ENCODE peak calls at places on chromosome 6, in five cellular contexts. Z, R, X, T and C are unnamed samples.

GRCh38 chr6:25968769-25969168 is 6.2 kb downstream of the TRIM38 start:
- DNase-seq in X (no peak), Z (no peak), T (no peak), R (no peak), C (no peak)

GRCh38 chr6:45075246-45075645 is 252.9 kb upstream of the RUNX2 start:
- DNase-seq in R (peak), X (no peak), T (no peak), Z (no peak), C (no peak)

GRCh38 chr6:45990162-45990561 is 25.5 kb downstream of the CLIC5 start:
- DNase-seq in Z (no peak), R (no peak), T (no peak), X (no peak), C (no peak)

GRCh38 chr6:150006961-150007464 is 18.3 kb downstream of the RAET1L start:
- DNase-seq in R (no peak), Z (no peak), X (no peak), T (peak), C (no peak)

GRCh38 chr6:87993331-87993730 is 54.3 kb upstream of the SPACA1 start:
- DNase-seq in Z (no peak), R (no peak), T (no peak), X (no peak), C (no peak)

GRCh38 chr6:112311950-112312547 is 35.1 kb upstream of the RFPL4B start:
- DNase-seq in Z (no peak), T (peak), X (peak), R (no peak), C (no peak)

GRCh38 chr6:39344821-39345280 is 22.3 kb upstream of the KCNK16 start:
- DNase-seq in Z (no peak), T (peak), R (no peak), X (peak), C (no peak)

GRCh38 chr6:53811082-53811481 is 16.3 kb downstream of the LRRC1 start:
- DNase-seq in T (no peak), R (no peak), X (peak), Z (no peak), C (peak)

GRCh38 chr6:70547313-70547712 is 19.4 kb upstream of the SDHAF4 start:
- DNase-seq in X (peak), R (peak), Z (no peak), T (peak), C (no peak)

GRCh38 chr6:160315310-160315709 is 32.9 kb upstream of the SLC22A3 start:
- DNase-seq in T (no peak), X (no peak), R (no peak), Z (no peak), C (no peak)

GRCh38 chr6:97189767-97190166 is 93.2 kb downstream of the MMS22L start:
- DNase-seq in Z (no peak), R (peak), X (no peak), T (no peak), C (no peak)

GRCh38 chr6:136922680-136922996 is 537 bp downstream of the SLC35D3 start:
- DNase-seq in R (no peak), T (no peak), X (no peak), Z (no peak), C (no peak)

GRCh38 chr6:6851059-6851658 is 256.6 kb upstream of the RREB1 start:
- DNase-seq in R (peak), Z (peak), X (peak), T (no peak), C (peak)

GRCh38 chr6:8193541-8193940 is 91.2 kb upstream of the EEF1E1 start:
- DNase-seq in Z (no peak), R (peak), T (no peak), X (peak), C (no peak)

GRCh38 chr6:44260011-44260410 is 2.7 kb upstream of the SLC35B2 start:
- DNase-seq in X (no peak), T (no peak), Z (no peak), R (no peak), C (no peak)

GRCh38 chr6:38570750-38571149 is 69.0 kb downstream of the BTBD9 start:
- DNase-seq in Z (no peak), R (no peak), X (peak), T (no peak), C (no peak)

GRCh38 chr6:112024464-112024863 is 29.4 kb upstream of the CCN6 start:
- DNase-seq in X (no peak), T (no peak), R (no peak), Z (no peak), C (no peak)

GRCh38 chr6:136524936-136525413 is 25.2 kb downstream of the MAP7 start:
- DNase-seq in Z (no peak), X (no peak), T (no peak), R (no peak), C (no peak)

GRCh38 chr6:21588812-21589811 is 4.4 kb upstream of the SOX4 start:
- DNase-seq in Z (peak), T (peak), R (peak), X (peak), C (peak)

GRCh38 chr6:30591008-30591407 is 19.8 kb downstream of the ABCF1 start:
- DNase-seq in R (peak), X (no peak), Z (no peak), T (no peak), C (no peak)

GRCh38 chr6:168908887-168909286 is 344.8 kb downstream of the THBS2 start:
- DNase-seq in R (peak), T (no peak), Z (no peak), X (no peak), C (no peak)

GRCh38 chr6:121951918-121952379 is 447.5 kb upstream of the HSF2 start:
- DNase-seq in Z (no peak), X (no peak), R (peak), T (no peak), C (no peak)

GRCh38 chr6:12331474-12331873 is 41.3 kb downstream of the EDN1 start:
- DNase-seq in X (no peak), T (no peak), Z (no peak), R (no peak), C (no peak)

GRCh38 chr6:82145926-82146452 is 101.6 kb downstream of the IBTK start:
- DNase-seq in X (no peak), R (no peak), Z (no peak), T (no peak), C (no peak)

GRCh38 chr6:82142524-82142923 is 105.0 kb downstream of the IBTK start:
- DNase-seq in Z (no peak), T (no peak), R (no peak), X (no peak), C (no peak)

GRCh38 chr6:82144852-82145332 is 102.7 kb downstream of the IBTK start:
- DNase-seq in Z (peak), T (peak), R (peak), X (peak), C (no peak)

GRCh38 chr6:82143041-82143481 is 104.5 kb downstream of the IBTK start:
- DNase-seq in Z (no peak), X (no peak), R (peak), T (no peak), C (no peak)

DNA sequence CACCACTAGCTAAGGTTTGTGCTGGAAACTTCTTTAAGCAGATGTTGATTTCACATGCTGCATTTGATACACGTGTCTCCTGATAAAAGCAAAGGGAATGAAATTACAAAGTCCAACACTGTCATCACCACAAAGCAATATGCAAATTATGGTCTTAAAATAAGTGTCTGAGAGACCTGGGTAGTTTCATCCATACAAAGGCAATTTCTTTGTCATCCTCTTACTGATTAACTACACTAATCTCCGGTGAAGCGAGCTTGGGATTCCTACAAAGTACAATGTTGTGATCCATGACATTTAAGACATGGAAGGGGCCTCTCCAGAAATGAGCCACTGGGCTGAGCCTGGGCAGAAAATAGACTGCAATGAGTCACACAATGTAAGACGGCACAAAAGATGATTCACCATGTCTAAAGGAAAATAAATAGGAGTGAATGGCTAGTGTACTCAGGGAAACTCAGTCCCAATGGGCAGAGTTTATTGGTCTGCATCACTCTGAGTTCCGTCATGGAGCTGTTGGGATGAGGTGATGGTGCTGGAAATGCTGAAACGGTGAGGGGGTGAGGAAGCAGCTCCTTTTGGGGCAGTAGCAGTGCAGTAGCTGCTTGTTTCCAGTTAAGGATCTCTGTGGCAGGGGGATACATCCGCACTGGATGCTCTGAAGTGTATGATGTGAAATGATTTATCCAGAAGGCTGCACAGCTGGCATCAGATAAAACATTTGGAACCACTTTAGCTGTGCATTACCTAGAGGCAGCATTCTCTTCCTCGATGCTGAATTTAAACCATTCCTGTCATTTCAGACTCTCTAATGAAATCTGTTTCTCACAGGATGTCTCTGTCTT is 103.3 kb downstream of the IBTK start:
- DNase-seq in X (peak), R (peak), T (no peak), Z (no peak), C (peak)
- H3K4me3 ChIP-seq in X (no peak), R (peak), T (no peak), Z (peak), C (no peak)

GRCh38 chr6:126232671-126233070 is 107.2 kb upstream of the CENPW start:
- DNase-seq in X (no peak), T (no peak), R (peak), Z (no peak), C (no peak)

GRCh38 chr6:126228001-126228791 is 111.7 kb upstream of the CENPW start:
- DNase-seq in X (peak), R (no peak), Z (no peak), T (no peak), C (no peak)
- H3K4me3 ChIP-seq in X (no peak), R (no peak), Z (no peak), T (no peak), C (no peak)

GRCh38 chr6:3340891-3341290 is 82.1 kb downstream of the PSMG4 start:
- DNase-seq in X (peak), R (peak), Z (no peak), T (no peak), C (no peak)
- H3K4me3 ChIP-seq in X (no peak), R (no peak), Z (no peak), T (no peak), C (no peak)

GRCh38 chr6:143405381-143406154 is 44.9 kb downstream of the ADAT2 start:
- DNase-seq in X (no peak), R (peak), Z (no peak), T (no peak), C (no peak)
- H3K4me3 ChIP-seq in X (no peak), R (no peak), Z (no peak), T (no peak), C (no peak)

GRCh38 chr6:36997811-36998722 is 7.4 kb upstream of the FGD2 start:
- DNase-seq in Z (peak), R (no peak), X (no peak), T (no peak), C (no peak)
- H3K4me3 ChIP-seq in Z (peak), R (no peak), X (no peak), T (no peak), C (no peak)

DNA sequence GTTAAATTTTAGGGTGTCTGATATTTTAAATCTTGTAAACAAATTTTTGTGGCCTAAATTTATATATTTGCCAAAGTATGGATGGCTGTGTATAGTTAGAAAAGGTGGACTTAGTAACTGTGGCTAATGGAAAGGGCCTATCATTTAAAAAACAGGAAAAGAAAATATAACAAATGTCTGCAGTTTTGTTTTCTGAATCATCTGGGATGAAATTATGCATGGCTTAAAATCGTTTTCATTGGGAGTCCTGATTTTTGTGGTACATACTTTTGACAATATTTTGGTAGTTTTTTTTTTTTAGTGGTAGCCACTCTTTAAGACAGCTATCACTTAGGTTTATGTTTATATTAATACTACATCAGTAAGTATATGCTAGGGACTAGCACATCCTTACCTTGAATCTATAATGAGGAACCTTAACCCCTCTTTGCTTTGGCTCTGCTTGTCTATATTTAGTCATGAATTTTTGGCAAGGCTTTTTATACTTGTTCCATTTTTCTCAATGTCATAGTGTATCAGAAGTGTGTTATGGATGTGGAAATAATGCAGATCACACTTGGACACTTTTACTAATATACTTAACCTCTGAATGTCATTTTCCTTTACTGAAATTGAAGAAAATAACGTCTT is 5.6 kb downstream of the ARID1B start:
- DNase-seq in Z (no peak), X (no peak), T (no peak), R (no peak), C (no peak)
- H3K4me3 ChIP-seq in Z (peak), X (no peak), T (no peak), R (peak), C (peak)

GRCh38 chr6:11043552-11043960 is 549 bp downstream of the ELOVL2 start:
- DNase-seq in T (peak), Z (no peak), X (peak), R (no peak), C (no peak)

GRCh38 chr6:11040134-11040533 is 4.0 kb downstream of the ELOVL2 start:
- DNase-seq in T (no peak), Z (no peak), X (no peak), R (no peak), C (no peak)

GRCh38 chr6:11042750-11043551 is 1.2 kb downstream of the ELOVL2 start:
- DNase-seq in Z (no peak), X (peak), R (peak), T (no peak), C (no peak)

GRCh38 chr6:11043961-11044711 is at the start of gene ELOVL2:
- DNase-seq in Z (peak), R (peak), T (peak), X (peak), C (no peak)

GRCh38 chr6:11042025-11042749 is 1.9 kb downstream of the ELOVL2 start:
- DNase-seq in Z (no peak), R (no peak), X (no peak), T (no peak), C (no peak)
- H3K4me3 ChIP-seq in Z (peak), R (no peak), X (no peak), T (no peak), C (no peak)

GRCh38 chr6:95366414-95366813 is 210.9 kb upstream of the MANEA start:
- DNase-seq in Z (no peak), X (no peak), T (no peak), R (no peak), C (no peak)
- H3K4me3 ChIP-seq in Z (no peak), X (no peak), T (no peak), R (no peak), C (no peak)

GRCh38 chr6:35027807-35028206 is 113.3 kb downstream of the TCP11 start:
- DNase-seq in T (no peak), R (no peak), Z (no peak), X (no peak), C (no peak)

GRCh38 chr6:35023601-35024000 is 117.5 kb downstream of the TCP11 start:
- DNase-seq in Z (no peak), T (no peak), X (no peak), R (no peak), C (no peak)

GRCh38 chr6:35026434-35027222 is 114.5 kb downstream of the TCP11 start:
- DNase-seq in R (peak), X (no peak), T (no peak), Z (no peak), C (no peak)

GRCh38 chr6:35024601-35025054 is 116.5 kb downstream of the TCP11 start:
- DNase-seq in X (peak), Z (peak), T (peak), R (peak), C (peak)

GRCh38 chr6:35025241-35026188 is 115.6 kb downstream of the TCP11 start:
- DNase-seq in Z (no peak), X (peak), T (no peak), R (no peak), C (no peak)
- H3K4me3 ChIP-seq in Z (peak), X (no peak), T (no peak), R (no peak), C (no peak)